ENCODE peak calls at places on chromosomes 12 and 14, in five cellular contexts. E, O, L, F and G are unnamed samples.

GRCh38 chr14:73283592-73284379 is 46.5 kb downstream of the PAPLN start:
- DNase-seq in O (peak), E (peak), F (no peak), L (no peak), G (peak)

GRCh38 chr12:5648692-5649338 is 216.9 kb downstream of the NTF3 start:
- DNase-seq in F (peak), E (peak), O (peak), L (peak), G (peak)

GRCh38 chr14:70027785-70028428 is 148.7 kb downstream of the SMOC1 start:
- DNase-seq in O (peak), L (peak), F (peak), E (peak), G (peak)

GRCh38 chr12:79251356-79251755 is 386.8 kb downstream of the SYT1 start:
- DNase-seq in E (peak), L (peak), F (no peak), O (no peak), G (no peak)

GRCh38 chr12:77974643-77975042 is 143.9 kb downstream of the NAV3 start:
- DNase-seq in F (no peak), O (no peak), E (no peak), L (no peak), G (no peak)

GRCh38 chr12:115341442-115341841 is 657.5 kb upstream of the TBX3 start:
- DNase-seq in O (no peak), E (peak), F (no peak), L (peak), G (no peak)

GRCh38 chr14:37988472-37988871 is 219.2 kb upstream of the SSTR1 start:
- DNase-seq in O (no peak), F (no peak), L (peak), E (peak), G (no peak)

GRCh38 chr14:95038521-95039250 is 118.6 kb downstream of the DICER1 start:
- DNase-seq in F (peak), L (no peak), E (no peak), O (no peak), G (no peak)

GRCh38 chr12:58850826-58851225 is 69.5 kb downstream of the LRIG3 start:
- DNase-seq in F (no peak), L (no peak), O (no peak), E (no peak), G (no peak)

GRCh38 chr12:123270380-123271181 is 1.1 kb downstream of the CDK2AP1 start:
- DNase-seq in F (peak), L (peak), E (peak), O (no peak), G (no peak)

GRCh38 chr14:75259946-75260545 is 18.6 kb upstream of the FOS start:
- DNase-seq in L (peak), E (no peak), O (no peak), F (no peak), G (no peak)

GRCh38 chr12:70245458-70245857 is 2.2 kb downstream of the CNOT2 start:
- DNase-seq in L (no peak), E (no peak), O (no peak), F (no peak), G (no peak)

GRCh38 chr14:90429764-90430163 is 32.9 kb downstream of the CALM1 start:
- DNase-seq in E (no peak), F (no peak), O (no peak), L (no peak), G (no peak)

GRCh38 chr12:117967512-117967911 is 1.3 kb downstream of the KSR2 start:
- DNase-seq in O (no peak), E (no peak), F (no peak), L (no peak), G (peak)

GRCh38 chr12:78392918-78393317 is 471.7 kb upstream of the SYT1 start:
- DNase-seq in E (peak), L (peak), F (no peak), O (no peak), G (no peak)

GRCh38 chr14:102479777-102480176 is 29.8 kb downstream of the ANKRD9 start:
- DNase-seq in F (no peak), L (peak), E (no peak), O (no peak), G (no peak)

GRCh38 chr12:2783936-2784600 is 10.7 kb upstream of the FKBP4 start:
- DNase-seq in E (peak), F (peak), O (peak), L (peak), G (peak)

GRCh38 chr12:5796171-5797091 is 148.6 kb downstream of the ANO2 start:
- DNase-seq in F (peak), L (peak), O (peak), E (peak), G (peak)

GRCh38 chr12:106084048-106084671 is 54.6 kb downstream of the NUAK1 start:
- DNase-seq in O (peak), F (peak), L (peak), E (peak), G (peak)

GRCh38 chr14:60649815-60650381 is 621 bp upstream of the SIX1 start:
- DNase-seq in F (no peak), O (peak), E (peak), L (no peak), G (peak)

GRCh38 chr14:55707365-55707804 is 127.4 kb downstream of the KTN1 start:
- DNase-seq in L (peak), O (no peak), E (peak), F (no peak), G (no peak)

GRCh38 chr12:53073881-53074280 is 5.3 kb downstream of the SPRYD3 start:
- DNase-seq in F (no peak), O (no peak), L (no peak), E (no peak), G (no peak)

GRCh38 chr12:88625316-88625715 is 45.0 kb upstream of the KITLG start:
- DNase-seq in O (no peak), E (no peak), L (no peak), F (no peak), G (no peak)

GRCh38 chr12:43283206-43283605 is 268.8 kb downstream of the ADAMTS20 start:
- DNase-seq in L (no peak), F (no peak), O (no peak), E (no peak), G (no peak)

GRCh38 chr14:100025111-100025510 is 40.1 kb upstream of the EVL start:
- DNase-seq in O (no peak), L (peak), E (peak), F (no peak), G (peak)

GRCh38 chr12:62686938-62687337 is 220.3 kb downstream of the MON2 start:
- DNase-seq in F (no peak), E (no peak), O (no peak), L (no peak), G (no peak)

GRCh38 chr14:22218729-22219128 is 370.3 kb downstream of the DAD1 start:
- DNase-seq in O (no peak), F (no peak), E (no peak), L (no peak), G (no peak)

GRCh38 chr14:49673586-49673985 is 14.4 kb downstream of the POLE2 start:
- DNase-seq in O (no peak), L (no peak), F (no peak), E (no peak), G (no peak)

GRCh38 chr14:91380610-91381371 is 36.8 kb downstream of the CCDC88C start:
- DNase-seq in L (no peak), E (no peak), F (no peak), O (no peak), G (no peak)

GRCh38 chr14:72555609-72556000 is 338.3 kb downstream of the DPF3 start:
- DNase-seq in F (no peak), E (no peak), O (no peak), L (no peak), G (no peak)

GRCh38 chr14:104111301-104112112 is 26.0 kb downstream of the ASPG start:
- DNase-seq in E (no peak), F (peak), L (no peak), O (no peak), G (no peak)

GRCh38 chr12:129928643-129929042 is 24.8 kb upstream of the TMEM132D start:
- DNase-seq in F (no peak), O (no peak), L (no peak), E (no peak), G (no peak)

DNA sequence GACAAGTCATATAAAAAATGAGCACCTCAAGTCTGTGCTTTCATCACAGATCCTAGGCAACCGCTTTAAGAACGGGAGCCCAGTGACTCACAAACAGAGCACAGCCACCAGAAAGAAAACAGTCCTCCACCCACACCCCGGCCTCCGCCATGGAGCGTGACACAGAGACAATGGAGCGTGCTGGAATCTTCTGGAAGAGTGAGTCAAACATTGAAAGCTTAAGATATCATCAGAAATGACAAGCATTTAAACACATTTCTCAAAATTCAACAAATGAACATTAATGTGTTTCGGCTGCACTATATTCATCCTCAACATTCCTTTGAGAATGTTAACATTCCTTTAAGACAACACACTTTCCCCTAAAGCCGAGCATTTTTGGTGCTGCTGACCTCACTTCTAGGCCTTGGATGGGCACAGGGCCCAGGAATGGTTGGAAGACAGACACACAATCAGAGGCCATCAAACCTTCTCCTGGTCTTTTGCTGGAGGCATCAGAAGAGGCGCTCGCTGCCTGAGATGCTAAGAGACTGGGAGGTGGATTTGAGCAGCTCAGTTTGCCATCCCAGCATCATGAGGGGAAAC is 23.6 kb upstream of the TMEM132D start:
- DNase-seq in F (no peak), O (no peak), E (no peak), L (no peak), G (no peak)
- H2AFZ ChIP-seq in F (no peak), O (no peak), E (no peak), L (no peak), G (no peak)

DNA sequence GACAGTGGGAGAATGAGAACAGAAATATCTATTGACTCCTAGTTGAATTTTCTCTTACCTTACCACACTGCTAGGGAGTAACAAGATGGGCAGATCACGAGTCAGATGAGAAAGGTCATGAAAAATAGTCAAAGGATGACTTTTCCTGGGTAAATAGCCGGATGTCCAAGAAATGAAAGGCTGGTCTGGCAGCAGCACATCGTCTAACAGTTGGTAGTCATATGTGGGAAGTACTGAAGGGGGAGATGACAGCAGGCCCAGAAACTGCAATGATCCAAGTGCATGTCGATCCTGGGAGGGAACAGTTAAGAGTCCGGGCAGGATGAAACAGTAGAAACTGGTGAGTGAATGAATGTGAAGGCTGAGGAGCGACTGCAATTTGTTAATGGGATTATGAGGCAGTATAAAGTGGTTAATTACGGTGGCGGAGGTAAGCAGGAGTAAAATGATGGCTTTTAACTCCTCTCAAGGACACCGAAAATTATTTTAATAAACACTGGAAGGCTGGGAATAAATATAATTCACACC is 1.2 kb upstream of the ERC1 start:
- DNase-seq in L (peak), F (no peak), E (peak), O (peak), G (no peak)
- H4K91ac ChIP-seq in L (peak), F (no peak), E (peak), O (no peak), G (no peak)

DNA sequence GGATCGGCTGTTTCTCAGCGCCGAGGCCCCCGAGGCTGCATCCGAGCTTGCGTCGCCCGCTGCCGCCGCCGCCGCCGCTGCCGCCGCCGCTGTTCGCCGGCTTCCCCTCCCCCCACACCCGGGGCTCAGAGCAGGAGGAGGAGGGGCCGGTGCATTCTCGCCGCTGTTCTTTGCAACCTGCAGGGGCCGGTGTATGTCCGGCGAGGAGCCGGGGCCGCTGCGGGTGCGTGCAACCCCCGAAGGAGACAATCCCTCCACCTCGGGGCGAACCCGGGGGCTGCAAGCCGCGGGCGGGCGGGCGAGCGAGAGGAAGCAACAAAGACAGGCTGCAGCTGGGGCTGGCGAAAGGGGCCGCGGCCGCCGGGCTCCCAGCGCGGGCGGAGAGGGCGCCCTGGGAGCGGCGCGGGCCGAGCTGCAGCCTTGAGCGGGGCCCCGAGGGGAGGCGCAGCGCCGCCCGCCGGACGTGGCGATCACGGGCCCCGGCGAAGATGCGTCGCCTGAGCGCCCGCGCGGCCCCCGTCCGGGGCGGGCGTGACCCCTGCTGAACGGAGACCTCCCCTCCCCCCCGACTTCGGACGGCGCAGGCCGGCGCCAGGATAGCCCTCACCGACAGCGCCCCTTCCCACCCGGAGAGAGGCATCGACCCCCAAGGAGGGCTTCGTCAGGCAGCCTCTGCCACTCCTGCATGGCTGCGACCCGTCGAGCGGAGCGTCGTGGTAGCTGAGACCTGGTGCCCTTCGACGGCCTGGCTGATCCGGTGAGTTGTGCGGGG is 702 bp downstream of the FAM222A start:
- DNase-seq in E (peak), O (peak), L (peak), F (peak), G (peak)
- H3K9ac ChIP-seq in E (no peak), O (peak), L (no peak), F (no peak), G (no peak)

GRCh38 chr14:79842270-79842669 is 369.0 kb downstream of the DIO2 start:
- DNase-seq in E (peak), L (peak), F (no peak), O (no peak), G (no peak)
- H2AFZ ChIP-seq in E (no peak), L (no peak), F (no peak), O (no peak), G (no peak)

GRCh38 chr14:68634874-68635601 is 157.8 kb downstream of the ZFP36L1 start:
- DNase-seq in O (no peak), F (peak), L (no peak), E (no peak), G (no peak)
- H4K91ac ChIP-seq in O (no peak), F (no peak), L (peak), E (no peak), G (no peak)

GRCh38 chr12:49843411-49843810 is 505 bp upstream of the BCDIN3D start:
- DNase-seq in O (no peak), L (no peak), E (no peak), F (no peak), G (no peak)
- H3K9ac ChIP-seq in O (no peak), L (peak), E (peak), F (no peak), G (peak)

DNA sequence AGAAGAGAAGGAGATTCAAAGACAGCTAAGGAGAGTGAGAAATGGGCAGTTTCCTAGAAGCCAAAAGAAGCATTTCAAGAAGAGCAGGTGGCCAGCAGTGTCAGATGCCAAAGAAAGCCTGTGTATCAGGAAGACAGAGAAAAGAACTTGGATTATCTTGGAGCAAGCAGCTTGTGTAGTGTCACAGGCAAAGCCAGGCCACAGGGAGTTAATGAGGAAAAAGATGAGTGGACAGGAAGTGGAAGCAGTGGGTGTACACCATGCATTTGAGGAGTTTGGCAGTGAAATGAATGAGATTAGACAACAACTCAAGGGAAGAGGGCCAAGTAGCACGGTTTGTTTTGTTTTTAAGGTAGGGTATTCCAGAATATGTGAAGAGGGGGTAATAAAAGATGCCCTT is 5.6 kb upstream of the MYH7 start:
- DNase-seq in O (no peak), L (no peak), F (no peak), E (no peak), G (no peak)
- H2AFZ ChIP-seq in O (peak), L (no peak), F (no peak), E (no peak), G (no peak)